ENCODE peak calls at places on chromosomes 3 and 15, in six cellular contexts. One of them, this sample, is unnamed.
A peak's percentile ranks its signal among the peaks of the same experiment; 100 is the strongest.

GRCh38 chr3:183158552-183159006 is 4.0 kb downstream of the LAMP3 start:
- DNase-seq in GM23338: no peak
- DNase-seq in neuronal stem cell: no peak
- DNase-seq in fibroblast of lung: peak; percentile 11
- DNase-seq in GM23248: peak; percentile 73
- DNase-seq in mesenchymal stem cell: peak; percentile 53
- DNase-seq in this sample: no peak

GRCh38 chr3:186241910-186242821 is 119.9 kb downstream of the DGKG start:
- DNase-seq in neuronal stem cell: peak; percentile 45
- DNase-seq in GM23248: peak; percentile 39
- DNase-seq in fibroblast of lung: peak; percentile 80
- DNase-seq in GM23338: peak; percentile 92
- DNase-seq in mesenchymal stem cell: peak; percentile 96
- DNase-seq in this sample: peak; percentile 84

GRCh38 chr3:64358176-64358575 is 132.9 kb upstream of the PRICKLE2 start:
- DNase-seq in mesenchymal stem cell: no peak
- DNase-seq in GM23338: no peak
- DNase-seq in neuronal stem cell: no peak
- DNase-seq in GM23248: no peak
- DNase-seq in fibroblast of lung: no peak
- DNase-seq in this sample: no peak

GRCh38 chr3:62727576-62727975 is 147.6 kb downstream of the CADPS start:
- DNase-seq in neuronal stem cell: no peak
- DNase-seq in fibroblast of lung: no peak
- DNase-seq in mesenchymal stem cell: no peak
- DNase-seq in GM23248: peak; percentile 73
- DNase-seq in GM23338: no peak
- DNase-seq in this sample: peak; percentile 38

GRCh38 chr3:100288288-100288894 is 27.6 kb downstream of the TBC1D23 start:
- DNase-seq in mesenchymal stem cell: no peak
- DNase-seq in neuronal stem cell: no peak
- DNase-seq in GM23248: no peak
- DNase-seq in fibroblast of lung: no peak
- DNase-seq in GM23338: no peak
- DNase-seq in this sample: no peak

GRCh38 chr3:51691949-51692348 is 14.9 kb upstream of the GRM2 start:
- DNase-seq in neuronal stem cell: no peak
- DNase-seq in GM23338: no peak
- DNase-seq in GM23248: no peak
- DNase-seq in fibroblast of lung: no peak
- DNase-seq in mesenchymal stem cell: no peak
- DNase-seq in this sample: no peak

GRCh38 chr15:66763186-66764066 is 61.4 kb downstream of the SMAD6 start:
- DNase-seq in mesenchymal stem cell: no peak
- DNase-seq in fibroblast of lung: no peak
- DNase-seq in GM23248: peak; percentile 66
- DNase-seq in neuronal stem cell: no peak
- DNase-seq in GM23338: no peak
- DNase-seq in this sample: no peak

GRCh38 chr3:29026959-29027358 is 253.9 kb upstream of the RBMS3 start:
- DNase-seq in GM23338: no peak
- DNase-seq in neuronal stem cell: no peak
- DNase-seq in fibroblast of lung: peak; percentile 40
- DNase-seq in mesenchymal stem cell: no peak
- DNase-seq in GM23248: peak; percentile 17
- DNase-seq in this sample: no peak

GRCh38 chr3:29440321-29441019 is 159.6 kb downstream of the RBMS3 start:
- DNase-seq in GM23338: peak; percentile 30
- DNase-seq in fibroblast of lung: no peak
- DNase-seq in GM23248: no peak
- DNase-seq in mesenchymal stem cell: peak; percentile 87
- DNase-seq in neuronal stem cell: peak; percentile 45
- DNase-seq in this sample: peak; percentile 64

GRCh38 chr15:80660114-80660513 is 35.0 kb upstream of the ABHD17C start:
- DNase-seq in neuronal stem cell: peak; percentile 8
- DNase-seq in mesenchymal stem cell: peak; percentile 58
- DNase-seq in fibroblast of lung: peak; percentile 22
- DNase-seq in GM23338: peak; percentile 79
- DNase-seq in GM23248: peak; percentile 70
- DNase-seq in this sample: peak; percentile 64

GRCh38 chr3:29185706-29186105 is 95.2 kb upstream of the RBMS3 start:
- DNase-seq in neuronal stem cell: no peak
- DNase-seq in fibroblast of lung: no peak
- DNase-seq in GM23338: no peak
- DNase-seq in GM23248: peak; percentile 61
- DNase-seq in mesenchymal stem cell: peak; percentile 58
- DNase-seq in this sample: no peak

GRCh38 chr3:57048052-57048671 is 12.3 kb upstream of the SPATA12 start:
- DNase-seq in mesenchymal stem cell: peak; percentile 18
- DNase-seq in fibroblast of lung: peak; percentile 83
- DNase-seq in GM23248: peak; percentile 70
- DNase-seq in GM23338: no peak
- DNase-seq in neuronal stem cell: no peak
- DNase-seq in this sample: no peak

GRCh38 chr15:48941913-48942312 is 21.8 kb downstream of the SHC4 start:
- DNase-seq in mesenchymal stem cell: no peak
- DNase-seq in fibroblast of lung: no peak
- DNase-seq in GM23248: no peak
- DNase-seq in neuronal stem cell: no peak
- DNase-seq in GM23338: no peak
- DNase-seq in this sample: no peak

GRCh38 chr15:34647569-34648334 is 64.3 kb upstream of the GOLGA8B start:
- DNase-seq in mesenchymal stem cell: no peak
- DNase-seq in GM23338: no peak
- DNase-seq in fibroblast of lung: no peak
- DNase-seq in GM23248: no peak
- DNase-seq in neuronal stem cell: no peak
- DNase-seq in this sample: no peak

GRCh38 chr3:14199641-14200040 is 21.0 kb downstream of the LSM3 start:
- DNase-seq in GM23338: no peak
- DNase-seq in neuronal stem cell: no peak
- DNase-seq in mesenchymal stem cell: no peak
- DNase-seq in fibroblast of lung: no peak
- DNase-seq in GM23248: no peak
- DNase-seq in this sample: no peak

GRCh38 chr3:174431717-174432116 is 427.4 kb upstream of the NAALADL2 start:
- DNase-seq in GM23248: peak; percentile 3
- DNase-seq in GM23338: no peak
- DNase-seq in fibroblast of lung: peak; percentile 67
- DNase-seq in neuronal stem cell: no peak
- DNase-seq in mesenchymal stem cell: peak; percentile 18
- DNase-seq in this sample: no peak

GRCh38 chr3:18114894-18115293 is 310.2 kb downstream of the SATB1 start:
- DNase-seq in fibroblast of lung: no peak
- DNase-seq in GM23248: no peak
- DNase-seq in GM23338: no peak
- DNase-seq in neuronal stem cell: no peak
- DNase-seq in mesenchymal stem cell: no peak
- DNase-seq in this sample: no peak

GRCh38 chr3:119380697-119381096 is 82.7 kb downstream of the TMEM39A start:
- DNase-seq in GM23248: peak; percentile 17
- DNase-seq in GM23338: no peak
- DNase-seq in neuronal stem cell: no peak
- DNase-seq in fibroblast of lung: no peak
- DNase-seq in mesenchymal stem cell: peak; percentile 6
- DNase-seq in this sample: no peak

GRCh38 chr3:144036498-144036897 is 64.9 kb downstream of the DIPK2A start:
- DNase-seq in GM23248: no peak
- DNase-seq in mesenchymal stem cell: no peak
- DNase-seq in GM23338: no peak
- DNase-seq in neuronal stem cell: no peak
- DNase-seq in fibroblast of lung: no peak
- DNase-seq in this sample: no peak

GRCh38 chr3:39290255-39290654 is 10.4 kb upstream of the CX3CR1 start:
- DNase-seq in mesenchymal stem cell: peak; percentile 28
- DNase-seq in fibroblast of lung: no peak
- DNase-seq in neuronal stem cell: no peak
- DNase-seq in GM23248: no peak
- DNase-seq in GM23338: no peak
- DNase-seq in this sample: no peak

GRCh38 chr3:196016485-196016884 is 65.4 kb downstream of the TFRC start:
- DNase-seq in GM23338: no peak
- DNase-seq in neuronal stem cell: no peak
- DNase-seq in mesenchymal stem cell: peak; percentile 50
- DNase-seq in fibroblast of lung: peak; percentile 68
- DNase-seq in GM23248: peak; percentile 71
- DNase-seq in this sample: no peak

GRCh38 chr3:185647134-185647879 is 61.2 kb downstream of the SENP2 start:
- DNase-seq in GM23248: no peak
- DNase-seq in mesenchymal stem cell: no peak
- DNase-seq in neuronal stem cell: no peak
- DNase-seq in fibroblast of lung: no peak
- DNase-seq in GM23338: no peak
- DNase-seq in this sample: no peak

GRCh38 chr15:62888628-62889027 is 153.9 kb upstream of the TPM1 start:
- DNase-seq in fibroblast of lung: no peak
- DNase-seq in neuronal stem cell: no peak
- DNase-seq in mesenchymal stem cell: no peak
- DNase-seq in GM23248: peak; percentile 50
- DNase-seq in GM23338: no peak
- DNase-seq in this sample: no peak

GRCh38 chr15:42605281-42605744 is 29.9 kb downstream of the STARD9 start:
- DNase-seq in neuronal stem cell: no peak
- DNase-seq in GM23338: no peak
- DNase-seq in mesenchymal stem cell: peak; percentile 50
- DNase-seq in fibroblast of lung: peak; percentile 40
- DNase-seq in GM23248: peak; percentile 46
- DNase-seq in this sample: no peak

GRCh38 chr3:177320765-177321247 is 123.5 kb upstream of the TBL1XR1 start:
- DNase-seq in fibroblast of lung: no peak
- DNase-seq in GM23248: no peak
- DNase-seq in neuronal stem cell: no peak
- DNase-seq in mesenchymal stem cell: no peak
- DNase-seq in GM23338: no peak
- DNase-seq in this sample: no peak

GRCh38 chr3:31861839-31862238 is 119.2 kb downstream of the OSBPL10 start:
- DNase-seq in GM23338: no peak
- DNase-seq in fibroblast of lung: no peak
- DNase-seq in mesenchymal stem cell: no peak
- DNase-seq in GM23248: no peak
- DNase-seq in neuronal stem cell: no peak
- DNase-seq in this sample: no peak

GRCh38 chr3:172562881-172563835 is 39.9 kb upstream of the TNFSF10 start:
- DNase-seq in GM23338: peak; percentile 12
- DNase-seq in GM23248: peak; percentile 85
- DNase-seq in neuronal stem cell: no peak
- DNase-seq in fibroblast of lung: peak; percentile 89
- DNase-seq in mesenchymal stem cell: peak; percentile 98
- DNase-seq in this sample: no peak

GRCh38 chr15:100918034-100918689 is 995 bp upstream of the LRRK1 start:
- DNase-seq in GM23248: peak; percentile 92
- DNase-seq in GM23338: peak; percentile 91
- DNase-seq in neuronal stem cell: peak; percentile 59
- DNase-seq in mesenchymal stem cell: peak; percentile 75
- DNase-seq in fibroblast of lung: peak; percentile 65
- DNase-seq in this sample: peak; percentile 88
- H3K27me3 ChIP-seq in GM23248: no peaks in the 10 kb centered on the region
- H3K27me3 ChIP-seq in GM23338: peaks cover 60% of the 10 kb centered on the region
- H3K27me3 ChIP-seq in neuronal stem cell: peaks cover 89% of the 10 kb centered on the region
- H3K27me3 ChIP-seq in mesenchymal stem cell: no peaks in the 10 kb centered on the region
- H3K27me3 ChIP-seq in fibroblast of lung: no peaks in the 10 kb centered on the region
- H3K27me3 ChIP-seq in this sample: peaks cover 78% of the 10 kb centered on the region

GRCh38 chr3:128336337-128337156 is 130.1 kb downstream of the DNAJB8 start:
- DNase-seq in neuronal stem cell: no peak
- DNase-seq in mesenchymal stem cell: no peak
- DNase-seq in GM23338: no peak
- DNase-seq in fibroblast of lung: no peak
- DNase-seq in GM23248: no peak
- DNase-seq in this sample: no peak
- H2AFZ ChIP-seq in neuronal stem cell: no peak overlapping the region
- H2AFZ ChIP-seq in mesenchymal stem cell: no peak overlapping the region
- H2AFZ ChIP-seq in GM23338: no peak overlapping the region
- H2AFZ ChIP-seq in fibroblast of lung: no peak overlapping the region
- H2AFZ ChIP-seq in GM23248: no peak overlapping the region
- H2AFZ ChIP-seq in this sample: no peak overlapping the region

GRCh38 chr15:70093070-70093469 is 4.6 kb downstream of the TLE3 start:
- DNase-seq in GM23248: no peak
- DNase-seq in mesenchymal stem cell: peak; percentile 69
- DNase-seq in fibroblast of lung: peak; percentile 34
- DNase-seq in neuronal stem cell: no peak
- DNase-seq in GM23338: no peak
- DNase-seq in this sample: no peak

GRCh38 chr15:70090436-70091291 is 7.1 kb downstream of the TLE3 start:
- DNase-seq in GM23248: no peak
- DNase-seq in neuronal stem cell: no peak
- DNase-seq in mesenchymal stem cell: no peak
- DNase-seq in fibroblast of lung: no peak
- DNase-seq in GM23338: peak; percentile 51
- DNase-seq in this sample: no peak

GRCh38 chr15:70093481-70094309 is 4.0 kb downstream of the TLE3 start:
- DNase-seq in GM23248: peak; percentile 56
- DNase-seq in fibroblast of lung: peak; percentile 61
- DNase-seq in GM23338: peak; percentile 79
- DNase-seq in mesenchymal stem cell: peak; percentile 12
- DNase-seq in neuronal stem cell: no peak
- DNase-seq in this sample: no peak

GRCh38 chr15:70092462-70092850 is 5.3 kb downstream of the TLE3 start:
- DNase-seq in neuronal stem cell: no peak
- DNase-seq in fibroblast of lung: peak; percentile 88
- DNase-seq in mesenchymal stem cell: peak; percentile 58
- DNase-seq in GM23248: no peak
- DNase-seq in GM23338: no peak
- DNase-seq in this sample: no peak

GRCh38 chr15:70091649-70092461 is 5.9 kb downstream of the TLE3 start:
- DNase-seq in neuronal stem cell: no peak
- DNase-seq in fibroblast of lung: peak; percentile 28
- DNase-seq in mesenchymal stem cell: peak; percentile 65
- DNase-seq in GM23338: no peak
- DNase-seq in GM23248: no peak
- DNase-seq in this sample: no peak
- H3K27ac ChIP-seq in neuronal stem cell: no peak overlapping the region
- H3K27ac ChIP-seq in fibroblast of lung: no peak overlapping the region
- H3K27ac ChIP-seq in mesenchymal stem cell: no peak overlapping the region
- H3K27ac ChIP-seq in GM23338: no peak overlapping the region
- H3K27ac ChIP-seq in GM23248: no peak overlapping the region
- H3K27ac ChIP-seq in this sample: no peak overlapping the region

DNA sequence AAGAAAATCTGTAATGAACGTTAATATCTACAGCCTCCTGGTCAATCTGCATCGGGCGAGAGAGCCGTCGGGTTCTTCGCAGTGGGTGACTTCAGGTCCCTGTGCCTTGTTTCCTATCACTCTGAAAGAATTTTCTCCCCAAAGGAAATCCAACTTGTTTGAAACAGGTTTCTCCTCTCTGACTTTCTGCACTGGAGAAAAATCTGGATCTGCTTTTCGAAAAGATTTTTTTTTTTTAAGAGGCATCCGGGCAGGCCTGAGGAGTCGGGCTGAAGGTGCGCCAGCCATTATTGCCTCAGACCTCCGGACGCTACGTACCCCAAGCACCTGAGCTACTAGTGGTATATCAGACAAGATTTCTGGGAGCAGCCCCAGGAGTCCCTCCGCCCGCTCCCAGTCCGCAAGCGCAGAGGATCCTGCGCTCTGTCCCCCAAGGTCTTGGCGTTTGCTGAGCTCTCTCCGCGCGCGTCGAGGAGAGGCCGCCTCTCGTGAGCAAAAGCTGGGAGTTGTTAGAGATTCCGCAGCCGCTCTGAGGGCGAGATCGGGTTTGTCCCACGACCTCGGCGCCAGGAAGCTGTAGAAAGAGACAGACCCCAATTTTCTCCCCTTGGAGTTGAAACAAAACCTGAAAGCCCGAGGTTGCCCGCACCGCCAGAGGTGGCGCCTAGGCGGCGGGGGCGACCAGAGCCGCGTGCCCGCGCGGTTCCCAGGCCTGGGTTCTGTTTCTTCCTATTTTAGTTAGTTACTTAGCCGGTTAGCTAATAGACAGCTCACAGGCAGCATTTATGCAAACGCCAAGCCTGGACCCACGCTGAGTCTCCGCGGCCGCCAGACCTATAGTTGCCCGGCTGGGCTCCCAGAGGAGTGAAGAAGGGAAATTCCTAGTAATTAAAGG is 72.4 kb upstream of the POLG start:
- DNase-seq in GM23338: peak; percentile 85
- DNase-seq in mesenchymal stem cell: no peak
- DNase-seq in GM23248: peak; percentile 21
- DNase-seq in fibroblast of lung: no peak
- DNase-seq in neuronal stem cell: no peak
- DNase-seq in this sample: peak; percentile 72
- H3K27me3 ChIP-seq in GM23338: peaks cover 100% of the 10 kb centered on the region
- H3K27me3 ChIP-seq in mesenchymal stem cell: peaks cover 100% of the 10 kb centered on the region
- H3K27me3 ChIP-seq in GM23248: peaks cover 98% of the 10 kb centered on the region
- H3K27me3 ChIP-seq in fibroblast of lung: peaks cover 81% of the 10 kb centered on the region
- H3K27me3 ChIP-seq in neuronal stem cell: peaks cover 100% of the 10 kb centered on the region
- H3K27me3 ChIP-seq in this sample: peaks cover 100% of the 10 kb centered on the region

This sample was measured in neural progenitor cell.